ENCODE peak calls at places on chromosome 1, in six cellular contexts. Z, P, Q, C, U and L are unnamed samples.

GRCh38 chr1:16981269-16981849 is 939 bp upstream of the MFAP2 start:
- DNase-seq in Z (no peak), P (no peak), Q (no peak), C (no peak), U (no peak), L (no peak)

GRCh38 chr1:1230656-1231399 is 973 bp downstream of the SDF4 start:
- DNase-seq in Z (no peak), P (no peak), Q (no peak), C (no peak), U (no peak), L (peak; percentile 73)

GRCh38 chr1:183956559-183957188 is 80.9 kb downstream of the COLGALT2 start:
- DNase-seq in Z (no peak), P (no peak), Q (peak; percentile 39), C (no peak), U (peak; percentile 67), L (no peak)

GRCh38 chr1:51249445-51249844 is 13.4 kb downstream of the RNF11 start:
- DNase-seq in Z (no peak), P (no peak), Q (no peak), C (no peak), U (no peak), L (no peak)

GRCh38 chr1:99580451-99580850 is 65.5 kb upstream of the PALMD start:
- DNase-seq in Z (no peak), P (no peak), Q (no peak), C (no peak), U (no peak), L (no peak)

GRCh38 chr1:17370618-17371017 is 1.4 kb upstream of the PADI6 start:
- DNase-seq in Z (no peak), P (no peak), Q (no peak), C (no peak), U (no peak), L (no peak)

GRCh38 chr1:27099904-27100796 is 54.8 kb downstream of the SLC9A1 start:
- DNase-seq in Z (no peak), P (no peak), Q (no peak), C (no peak), U (no peak), L (no peak)

GRCh38 chr1:243580072-243580471 is 270.0 kb downstream of the AKT3 start:
- DNase-seq in Z (no peak), P (no peak), Q (no peak), C (no peak), U (no peak), L (no peak)

GRCh38 chr1:5821496-5822176 is 170.6 kb downstream of the NPHP4 start:
- DNase-seq in Z (no peak), P (no peak), Q (no peak), C (no peak), U (no peak), L (no peak)